ENCODE peak calls at places on chromosomes 1 and 21, in nine cellular contexts. B is omental fat pad, V is GM23248, T is dorsolateral prefrontal cortex, N is T-helper 2 cell, F is NCI-H1092 treated with DMSO at 0.1 percent for 48 hours, I is AML-193, K is NCI-H524, G is memory B cell. H is an unnamed sample.

GRCh38 chr1:116755036-116755435 is 806 bp downstream of the CD2 start:
- DNase-seq in K (no peak), I (no peak), G (no peak), V (no peak), B (no peak), F (no peak), T (no peak), N (no peak), H (no peak)

GRCh38 chr1:77538956-77539509 is 143.4 kb downstream of the ZZZ3 start:
- DNase-seq in T (no peak), I (no peak), N (no peak), V (peak), K (peak), F (peak), B (no peak), G (no peak), H (peak)

GRCh38 chr21:39671986-39672385 is 59.2 kb downstream of the B3GALT5 start:
- DNase-seq in N (no peak), G (no peak), V (no peak), K (no peak), F (no peak), B (no peak), T (no peak), I (no peak), H (no peak)

GRCh38 chr21:14591277-14591876 is 45.3 kb upstream of the SAMSN1 start:
- DNase-seq in F (no peak), T (no peak), N (no peak), K (peak), V (no peak), I (no peak), G (no peak), B (no peak), H (no peak)

GRCh38 chr1:31583995-31584868 is 7.9 kb downstream of the TINAGL1 start:
- DNase-seq in V (no peak), K (no peak), I (no peak), N (no peak), F (peak), T (no peak), B (no peak), G (no peak), H (no peak)

GRCh38 chr1:228299901-228300300 is 92.1 kb downstream of the OBSCN start:
- DNase-seq in T (no peak), V (no peak), F (no peak), I (no peak), B (no peak), N (no peak), G (no peak), K (no peak), H (no peak)

GRCh38 chr1:232066521-232066920 is 439.9 kb downstream of the DISC1 start:
- DNase-seq in T (no peak), N (no peak), F (no peak), K (peak), G (no peak), I (no peak), B (no peak), V (no peak), H (no peak)

GRCh38 chr1:210272666-210273065 is 40.1 kb downstream of the SERTAD4 start:
- DNase-seq in B (no peak), G (no peak), F (no peak), T (no peak), N (no peak), K (no peak), V (peak), I (no peak), H (peak)

GRCh38 chr1:54012862-54013261 is 5.1 kb downstream of the LDLRAD1 start:
- DNase-seq in G (no peak), V (no peak), F (no peak), K (no peak), T (no peak), N (no peak), B (no peak), I (no peak), H (no peak)

GRCh38 chr1:203751051-203751450 is 13.9 kb upstream of the LAX1 start:
- DNase-seq in V (peak), I (no peak), B (no peak), K (no peak), N (no peak), G (no peak), T (no peak), F (no peak), H (peak)

GRCh38 chr1:68308034-68308433 is 75.7 kb upstream of the WLS start:
- DNase-seq in N (no peak), F (peak), B (no peak), I (no peak), T (no peak), K (no peak), G (no peak), V (no peak), H (no peak)

GRCh38 chr1:8880068-8880676 is 1.7 kb upstream of the ENO1 start:
- DNase-seq in K (no peak), B (no peak), T (no peak), I (peak), G (no peak), F (no peak), N (no peak), V (peak), H (peak)

GRCh38 chr1:213669964-213670691 is 317.6 kb upstream of the PROX1 start:
- DNase-seq in I (no peak), F (peak), G (no peak), N (no peak), B (no peak), T (no peak), V (no peak), K (no peak), H (no peak)

GRCh38 chr1:109636201-109636952 is 16.7 kb downstream of the AMPD2 start:
- DNase-seq in T (no peak), K (no peak), I (no peak), B (no peak), G (no peak), V (peak), F (no peak), N (no peak), H (peak)